ENCODE peak calls at places on chromosomes 5 and 9, in five cellular contexts. R is coronary artery, D is fibroblast of lung, W is GM10248, X is ovary. A is an unnamed sample.

GRCh38 chr9:79287881-79288280 is 283.9 kb upstream of the TLE4 start:
- DNase-seq in X (no peak), D (no peak), R (no peak), W (no peak), A (no peak)

GRCh38 chr5:124365491-124365890 is 380.9 kb downstream of the ZNF608 start:
- DNase-seq in D (no peak), X (no peak), W (no peak), R (no peak), A (no peak)

GRCh38 chr9:130045657-130046450 is 2.9 kb upstream of the FNBP1 start:
- DNase-seq in D (no peak), X (no peak), R (no peak), W (no peak), A (no peak)

GRCh38 chr5:115243412-115243811 is 19.3 kb downstream of the PGGT1B start:
- DNase-seq in R (no peak), D (peak; percentile 54), X (no peak), W (no peak), A (no peak)

GRCh38 chr5:41071975-41072374 is 833 bp upstream of the MROH2B start:
- DNase-seq in D (peak; percentile 59), W (no peak), X (no peak), R (no peak), A (no peak)

GRCh38 chr5:177116631-177117373 is 16.8 kb upstream of the NSD1 start:
- DNase-seq in W (peak; percentile 74), R (peak; percentile 90), D (peak; percentile 81), X (peak; percentile 91), A (no peak)

GRCh38 chr5:141889282-141889871 is 11.2 kb upstream of the PCDH1 start:
- DNase-seq in X (no peak), R (no peak), D (peak; percentile 44), W (no peak), A (no peak)

GRCh38 chr9:129225815-129226214 is 47.8 kb upstream of the IER5L start:
- DNase-seq in W (no peak), D (peak; percentile 56), X (peak; percentile 76), R (no peak), A (peak; percentile 46)

GRCh38 chr5:5383461-5383860 is 39.0 kb upstream of the ICE1 start:
- DNase-seq in D (no peak), W (no peak), R (no peak), X (no peak), A (no peak)

GRCh38 chr5:43603535-43604363 is 769 bp downstream of the NNT start:
- DNase-seq in W (peak; percentile 46), R (peak; percentile 84), D (peak; percentile 45), X (peak; percentile 39), A (no peak)

GRCh38 chr5:65874241-65874640 is 52.1 kb upstream of the ERBIN start:
- DNase-seq in X (no peak), W (no peak), D (peak; percentile 32), R (no peak), A (no peak)

GRCh38 chr5:91024727-91025126 is 358.4 kb downstream of the ARRDC3 start:
- DNase-seq in D (peak; percentile 92), W (no peak), R (no peak), X (no peak), A (no peak)

GRCh38 chr5:94524841-94525697 is 93.3 kb downstream of the KIAA0825 start:
- DNase-seq in R (no peak), X (no peak), D (peak; percentile 61), W (peak; percentile 30), A (peak; percentile 7)

GRCh38 chr5:126794157-126794828 is 17.4 kb downstream of the LMNB1 start:
- DNase-seq in W (no peak), R (no peak), D (no peak), X (no peak), A (no peak)

GRCh38 chr9:106025449-106025848 is 331.1 kb downstream of the TMEM38B start:
- DNase-seq in R (no peak), X (no peak), W (no peak), D (no peak), A (no peak)

GRCh38 chr5:58073246-58073645 is 386.6 kb downstream of the PLK2 start:
- DNase-seq in D (no peak), X (no peak), W (no peak), R (no peak), A (no peak)

GRCh38 chr5:173581408-173582197 is 34.8 kb downstream of the BOD1 start:
- DNase-seq in D (peak; percentile 39), R (peak; percentile 1), X (no peak), W (peak; percentile 60), A (no peak)

GRCh38 chr5:137880313-137880712 is 8.9 kb upstream of the PKD2L2 start:
- DNase-seq in X (no peak), W (no peak), D (no peak), R (no peak), A (no peak)

GRCh38 chr5:144072518-144072927 is 97.9 kb downstream of the YIPF5 start:
- DNase-seq in X (no peak), W (no peak), D (peak; percentile 29), R (no peak), A (no peak)

GRCh38 chr5:80466669-80467485 is 21.0 kb upstream of the FAM151B start:
- DNase-seq in W (no peak), D (peak; percentile 80), X (no peak), R (no peak), A (no peak)

GRCh38 chr5:176803027-176803942 is 7.1 kb upstream of the UNC5A start:
- DNase-seq in X (no peak), R (no peak), W (no peak), D (no peak), A (no peak)

GRCh38 chr9:121620777-121621437 is 30.5 kb upstream of the DAB2IP start:
- DNase-seq in X (no peak), W (peak; percentile 50), D (peak; percentile 31), R (no peak), A (no peak)

GRCh38 chr5:175230299-175230698 is 213.7 kb downstream of the DRD1 start:
- DNase-seq in W (no peak), X (no peak), D (no peak), R (no peak), A (no peak)

GRCh38 chr9:84702469-84702868 is 32.9 kb downstream of the NTRK2 start:
- DNase-seq in W (no peak), D (no peak), X (no peak), R (no peak), A (no peak)

GRCh38 chr5:178941361-178941760 is 363 bp downstream of the ZNF454 start:
- DNase-seq in X (peak; percentile 56), W (no peak), D (no peak), R (no peak), A (no peak)

GRCh38 chr9:126822278-126822677 is 17.4 kb downstream of the ZBTB43 start:
- DNase-seq in R (no peak), W (no peak), D (no peak), X (no peak), A (no peak)

GRCh38 chr5:122559676-122560075 is 215.2 kb upstream of the SNX2 start:
- DNase-seq in R (no peak), X (no peak), W (no peak), D (no peak), A (no peak)

GRCh38 chr5:125372694-125373621 is 626.5 kb upstream of the ZNF608 start:
- DNase-seq in R (no peak), D (peak; percentile 55), W (no peak), X (no peak), A (peak; percentile 81)

GRCh38 chr5:179468696-179469095 is 81.7 kb upstream of the RUFY1 start:
- DNase-seq in R (no peak), X (no peak), D (no peak), W (no peak), A (no peak)

GRCh38 chr5:55633574-55634203 is 78.4 kb downstream of the SLC38A9 start:
- DNase-seq in X (no peak), W (no peak), R (no peak), D (no peak), A (no peak)

DNA sequence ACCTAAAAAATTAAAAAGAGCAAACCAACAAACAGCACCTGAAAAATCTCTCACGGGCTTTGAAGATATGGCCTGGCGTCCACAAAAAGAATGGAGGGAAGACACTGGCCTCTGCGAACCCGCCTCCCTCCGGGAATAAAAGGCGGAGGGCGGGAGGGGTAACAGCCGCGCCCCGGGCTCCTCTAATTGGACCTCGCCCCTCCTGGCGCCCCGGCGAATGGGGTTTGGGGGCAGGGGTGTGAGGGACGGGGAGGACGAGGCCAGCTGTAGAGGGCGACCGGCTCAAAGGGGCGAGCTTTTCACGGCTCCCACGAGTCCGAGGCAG is 753 bp downstream of the FANCC start:
- DNase-seq in R (no peak), W (peak; percentile 75), X (no peak), D (peak; percentile 65), A (no peak)
- TF ChIP-seq CTCF in R (no peak), W (no peak), X (no peak), D (no peak), A (peak; percentile 11)

GRCh38 chr9:10479172-10479571 is 133.6 kb downstream of the PTPRD start:
- DNase-seq in D (no peak), W (no peak), R (no peak), X (no peak), A (no peak)
- TF ChIP-seq CTCF in D (no peak), W (no peak), R (no peak), X (no peak), A (peak; percentile 60)

GRCh38 chr9:107294756-107295155 is 11.7 kb downstream of the RAD23B start:
- DNase-seq in R (no peak), W (no peak), D (no peak), X (no peak), A (no peak)

GRCh38 chr9:107293555-107294085 is 10.5 kb downstream of the RAD23B start:
- DNase-seq in X (no peak), D (no peak), W (no peak), R (no peak), A (no peak)

GRCh38 chr9:107295995-107296394 is 12.9 kb downstream of the RAD23B start:
- DNase-seq in D (no peak), X (no peak), W (no peak), R (no peak), A (no peak)

DNA sequence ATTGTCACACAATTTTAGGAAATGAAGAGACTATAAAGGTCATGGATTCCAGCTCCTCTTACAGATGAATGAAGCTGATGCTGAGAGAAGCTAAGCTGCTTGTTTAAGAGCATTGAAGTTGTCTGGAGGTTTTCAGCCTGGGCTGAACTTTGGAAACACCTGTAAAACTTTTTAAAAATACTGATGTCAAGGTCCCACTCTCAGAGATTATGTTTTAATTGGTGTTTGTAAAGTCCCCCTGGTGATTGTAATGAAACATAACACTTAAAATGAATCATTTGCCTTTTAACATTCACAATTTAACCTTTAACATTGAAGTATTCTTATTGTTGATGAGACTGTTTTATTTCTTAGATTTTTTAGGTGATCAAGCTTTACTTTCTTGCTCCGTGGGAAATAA is 16.4 kb downstream of the RAD23B start:
- DNase-seq in W (no peak), X (no peak), D (no peak), R (no peak), A (no peak)
- TF ChIP-seq CTCF in W (no peak), X (no peak), D (no peak), R (no peak), A (peak; percentile 21)

DNA sequence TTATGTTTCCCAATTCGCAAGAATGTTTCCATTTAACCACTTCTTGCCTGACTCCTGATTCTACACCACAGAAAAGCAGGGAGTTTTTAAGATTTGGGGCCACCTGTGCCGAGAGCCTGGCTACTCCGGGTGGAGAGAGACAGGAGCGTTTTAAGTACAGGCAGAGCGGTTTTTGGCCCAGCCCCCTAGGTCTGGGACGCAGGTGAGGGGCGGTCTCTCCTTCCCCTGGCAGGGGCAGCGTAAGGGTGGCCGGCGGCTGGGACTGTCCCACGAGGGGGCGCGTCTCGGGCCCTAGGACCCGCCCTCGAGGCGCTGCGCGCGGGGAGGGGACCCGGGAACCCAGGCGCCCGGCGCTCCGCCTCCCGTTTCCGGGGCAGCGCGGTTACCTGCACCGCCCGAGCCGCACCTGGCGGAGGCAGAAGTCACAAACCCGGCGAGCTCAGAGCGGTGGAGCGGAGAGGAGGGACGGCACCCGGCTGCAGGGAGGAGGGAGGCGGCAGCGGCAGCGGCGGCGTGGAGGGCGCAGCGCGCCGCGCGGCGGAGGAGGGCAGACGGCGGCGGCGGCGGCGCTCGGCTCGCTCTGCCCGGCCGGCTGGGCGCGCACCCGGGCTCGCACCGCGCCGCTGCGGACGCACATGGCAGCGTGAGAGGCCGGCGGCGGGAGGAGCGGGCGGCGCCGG is at the start of gene WWC1:
- DNase-seq in W (peak; percentile 77), D (peak; percentile 22), X (peak; percentile 41), R (no peak), A (no peak)
- TF ChIP-seq CTCF in W (peak; percentile 4), D (no peak), X (no peak), R (no peak), A (no peak)

A was measured in retinal pigment epithelial cell.